ENCODE peak calls at places on chromosomes 13 and 19, in nine cellular contexts. D is endothelial cell; L is effector memory CD8-positive, alpha-beta T cell; Y is neural crest cell; W is NCI-H1417; B is HCT116; Q is stimulated activated CD4-positive, alpha-beta T cell treated with anti-CD3 and anti-CD28 coated beads, Interleukin-2, amount 100 ng/mL, for 24 hours; A is HT1080; N is stimulated activated CD8-positive, alpha-beta memory T cell treated with anti-CD3 and anti-CD28 coated beads, Interleukin-15, amount 100 ng/mL, for 1 hour. C is an unnamed sample.

GRCh38 chr13:112889351-112890290 is 79.4 kb upstream of the MCF2L start:
- DNase-seq in Q (no peak), N (no peak), W (no peak), A (no peak), B (no peak), Y (no peak), L (no peak), D (no peak), C (no peak)

GRCh38 chr13:50124536-50125305 is 109.5 kb downstream of the KCNRG start:
- DNase-seq in L (peak), Q (peak), N (peak), Y (peak), A (peak), W (peak), D (peak), B (no peak), C (peak)

GRCh38 chr19:58577581-58578429 is 4.7 kb upstream of the MZF1 start:
- DNase-seq in N (no peak), Y (no peak), L (no peak), B (no peak), A (no peak), Q (no peak), W (no peak), D (no peak), C (no peak)

GRCh38 chr19:14695471-14695870 is 5.6 kb downstream of the ZNF333 start:
- DNase-seq in N (no peak), A (no peak), Q (no peak), L (no peak), W (no peak), B (no peak), D (no peak), Y (no peak), C (no peak)

GRCh38 chr19:16326401-16327130 is 1.9 kb downstream of the KLF2 start:
- DNase-seq in Y (no peak), A (peak), L (peak), N (no peak), D (no peak), W (no peak), Q (peak), B (no peak), C (no peak)

GRCh38 chr19:39506944-39507714 is 7.8 kb upstream of the SELENOV start:
- DNase-seq in D (peak), Q (peak), W (peak), Y (peak), B (no peak), N (no peak), A (peak), L (no peak), C (peak)

GRCh38 chr13:104949840-104950805 is 1585.3 kb downstream of the EFNB2 start:
- DNase-seq in Y (no peak), W (no peak), D (no peak), Q (no peak), B (no peak), L (no peak), A (peak), N (no peak), C (peak)

GRCh38 chr19:6172074-6172863 is 36.8 kb downstream of the ACSBG2 start:
- DNase-seq in D (no peak), W (no peak), L (no peak), B (no peak), Q (no peak), Y (no peak), A (no peak), N (no peak), C (no peak)